ENCODE peak calls at places on chromosomes 1 and 21, in ten cellular contexts. A is astrocyte of the hippocampus, Y is Right ventricle myocardium superior, E is HCT116, V is activated B cell treated with CpG ODN at 0.5 μM for 24 hours, N is dermis microvascular lymphatic vessel endothelial cell, X is skeletal muscle cell, H is left lobe of liver, B is EH, R is T-helper 1 cell. W is an unnamed sample.

GRCh38 chr1:66282343-66282852 is 251.6 kb upstream of the SGIP1 start:
- DNase-seq in X (peak), Y (no peak), V (no peak), E (peak), B (peak), H (no peak), R (peak), N (no peak), A (peak), W (no peak)

GRCh38 chr1:226444901-226445300 is 37.0 kb upstream of the PARP1 start:
- DNase-seq in A (no peak), V (no peak), N (no peak), R (peak), X (no peak), E (no peak), B (no peak), Y (no peak), H (no peak), W (no peak)

GRCh38 chr1:209248649-209249279 is 334.8 kb upstream of the CAMK1G start:
- DNase-seq in A (peak), N (peak), E (peak), H (no peak), Y (no peak), B (peak), X (no peak), R (no peak), V (no peak), W (no peak)

GRCh38 chr1:174399211-174399610 is 48.6 kb upstream of the GPR52 start:
- DNase-seq in E (no peak), Y (no peak), H (no peak), V (no peak), X (no peak), R (no peak), N (no peak), B (no peak), A (peak), W (no peak)

GRCh38 chr1:10171105-10171767 is 39.1 kb upstream of the KIF1B start:
- DNase-seq in B (no peak), V (no peak), A (no peak), N (no peak), E (no peak), Y (no peak), X (no peak), R (no peak), H (no peak), W (no peak)

GRCh38 chr1:234770924-234771540 is 161.1 kb upstream of the IRF2BP2 start:
- DNase-seq in N (no peak), B (no peak), Y (no peak), V (no peak), H (no peak), R (no peak), E (no peak), A (no peak), X (no peak), W (no peak)

GRCh38 chr1:228341450-228341813 is 65.2 kb downstream of the TRIM11 start:
- DNase-seq in B (no peak), R (no peak), V (no peak), Y (peak), X (no peak), E (no peak), A (no peak), H (no peak), N (no peak), W (no peak)

GRCh38 chr1:45687753-45688737 is at the start of gene TMEM69:
- DNase-seq in X (peak), R (peak), H (peak), E (peak), A (peak), N (peak), V (peak), B (peak), Y (peak), W (peak)

GRCh38 chr1:226632169-226632884 is 83.8 kb downstream of the STUM start:
- DNase-seq in X (no peak), B (no peak), N (no peak), A (no peak), E (no peak), V (peak), Y (peak), R (no peak), H (no peak), W (no peak)

GRCh38 chr1:181391297-181391905 is 91.9 kb upstream of the CACNA1E start:
- DNase-seq in A (no peak), V (no peak), R (no peak), E (no peak), H (no peak), Y (no peak), N (no peak), X (no peak), B (no peak), W (no peak)

GRCh38 chr1:205519541-205520131 is 15.2 kb downstream of the CDK18 start:
- DNase-seq in E (no peak), Y (no peak), H (no peak), R (no peak), X (no peak), V (no peak), B (peak), A (no peak), N (no peak), W (no peak)

GRCh38 chr1:151668090-151668489 is 48.5 kb downstream of the CELF3 start:
- DNase-seq in B (no peak), N (no peak), R (no peak), E (no peak), Y (no peak), X (no peak), H (no peak), A (no peak), V (no peak), W (no peak)

GRCh38 chr1:17233675-17234074 is 15.2 kb upstream of the PADI3 start:
- DNase-seq in H (no peak), Y (no peak), E (peak), R (no peak), N (peak), X (peak), B (peak), A (peak), V (no peak), W (peak)

GRCh38 chr1:196608401-196609113 is at the start of gene KCNT2:
- DNase-seq in A (peak), H (peak), B (peak), V (no peak), N (no peak), R (no peak), Y (peak), X (peak), E (no peak), W (peak)

GRCh38 chr1:36303650-36304360 is 2.4 kb upstream of the SH3D21 start:
- DNase-seq in N (no peak), A (no peak), E (no peak), X (no peak), R (no peak), V (no peak), H (no peak), Y (no peak), B (no peak), W (no peak)

GRCh38 chr1:25875154-25875855 is at the start of gene PAQR7:
- DNase-seq in R (peak), E (no peak), H (peak), Y (peak), B (peak), A (peak), X (peak), V (peak), N (peak), W (no peak)

GRCh38 chr1:3240524-3241235 is 171.7 kb downstream of the PRDM16 start:
- DNase-seq in N (no peak), E (no peak), H (no peak), B (no peak), R (no peak), Y (no peak), X (no peak), A (no peak), V (no peak), W (no peak)

GRCh38 chr1:230278871-230279582 is 147.1 kb downstream of the PGBD5 start:
- DNase-seq in Y (peak), R (no peak), X (no peak), V (no peak), A (no peak), N (no peak), E (no peak), H (no peak), B (no peak), W (no peak)

GRCh38 chr1:86914998-86915736 is 732 bp downstream of the HS2ST1 start:
- DNase-seq in X (peak), A (peak), Y (peak), R (peak), B (peak), V (peak), H (peak), E (no peak), N (peak), W (no peak)

GRCh38 chr1:47782414-47783165 is 214.6 kb downstream of the TRABD2B start:
- DNase-seq in R (no peak), Y (no peak), N (no peak), V (no peak), B (no peak), H (no peak), X (peak), E (no peak), A (no peak), W (no peak)

GRCh38 chr1:209506101-209506500 is 77.4 kb upstream of the CAMK1G start:
- DNase-seq in E (no peak), X (no peak), B (no peak), R (no peak), A (no peak), Y (no peak), H (no peak), V (no peak), N (no peak), W (no peak)

GRCh38 chr1:92882817-92883216 is 51.0 kb downstream of the RPL5 start:
- DNase-seq in A (no peak), V (no peak), R (no peak), X (no peak), E (no peak), N (no peak), Y (no peak), B (peak), H (no peak), W (no peak)

GRCh38 chr1:196890668-196891067 is 2.8 kb downstream of the CFHR4 start:
- DNase-seq in V (no peak), B (no peak), A (no peak), X (no peak), H (no peak), R (no peak), Y (no peak), E (no peak), N (no peak), W (no peak)

GRCh38 chr1:111045033-111045722 is 81.5 kb upstream of the LRIF1 start:
- DNase-seq in H (no peak), B (peak), N (no peak), A (peak), E (no peak), R (no peak), V (no peak), Y (no peak), X (no peak), W (no peak)

GRCh38 chr1:22680736-22681135 is 27.7 kb downstream of the C1QB start:
- DNase-seq in A (no peak), H (no peak), R (no peak), X (no peak), B (no peak), E (no peak), N (no peak), V (no peak), Y (no peak), W (no peak)

GRCh38 chr1:233163696-233164095 is 131.8 kb downstream of the PCNX2 start:
- DNase-seq in N (no peak), B (no peak), E (no peak), A (no peak), X (no peak), V (no peak), Y (no peak), R (no peak), H (no peak), W (no peak)

GRCh38 chr21:28152729-28153128 is 839.9 kb downstream of the LTN1 start:
- DNase-seq in Y (no peak), V (no peak), E (no peak), A (no peak), B (no peak), X (no peak), H (no peak), N (no peak), R (no peak), W (no peak)

GRCh38 chr1:107669996-107670395 is 295.0 kb downstream of the VAV3 start:
- DNase-seq in H (no peak), N (peak), V (no peak), Y (no peak), R (no peak), A (peak), B (peak), E (no peak), X (no peak), W (no peak)